ENCODE peak calls at places on chromosome 6, in five cellular contexts. E, D, Z, N and R are unnamed samples.

GRCh38 chr6:33589723-33590530 is 9.9 kb upstream of the BAK1 start:
- DNase-seq in E (peak), D (peak), Z (peak), N (no peak), R (peak)

GRCh38 chr6:47042238-47042843 is at the start of gene ADGRF1:
- DNase-seq in E (no peak), D (peak), Z (no peak), N (no peak), R (no peak)

GRCh38 chr6:115882771-115883170 is 177.9 kb downstream of the FRK start:
- DNase-seq in E (no peak), D (no peak), Z (no peak), N (no peak), R (no peak)

GRCh38 chr6:105428342-105428957 is 25.6 kb upstream of the PREP start:
- DNase-seq in E (no peak), D (peak), Z (peak), N (no peak), R (no peak)

GRCh38 chr6:71453307-71453706 is 164.7 kb downstream of the OGFRL1 start:
- DNase-seq in E (no peak), D (no peak), Z (no peak), N (no peak), R (no peak)

GRCh38 chr6:168558686-168559085 is 117.7 kb downstream of the SMOC2 start:
- DNase-seq in E (no peak), D (no peak), Z (no peak), N (no peak), R (no peak)

GRCh38 chr6:82013561-82014275 is 233.8 kb downstream of the IBTK start:
- DNase-seq in E (peak), D (no peak), Z (peak), N (no peak), R (no peak)

GRCh38 chr6:12134581-12134980 is 122.5 kb downstream of the HIVEP1 start:
- DNase-seq in E (no peak), D (no peak), Z (no peak), N (no peak), R (no peak)

GRCh38 chr6:29576056-29576455 is 8.9 kb upstream of the OR2H2 start:
- DNase-seq in E (no peak), D (no peak), Z (no peak), N (no peak), R (no peak)

GRCh38 chr6:170296746-170297576 is 6.1 kb upstream of the DLL1 start:
- DNase-seq in E (peak), D (no peak), Z (no peak), N (no peak), R (no peak)

GRCh38 chr6:107803957-107804356 is 20.2 kb downstream of the SCML4 start:
- DNase-seq in E (no peak), D (no peak), Z (no peak), N (no peak), R (no peak)

GRCh38 chr6:166397849-166398248 is 15.1 kb upstream of the MPC1 start:
- DNase-seq in E (no peak), D (no peak), Z (no peak), N (no peak), R (no peak)

DNA sequence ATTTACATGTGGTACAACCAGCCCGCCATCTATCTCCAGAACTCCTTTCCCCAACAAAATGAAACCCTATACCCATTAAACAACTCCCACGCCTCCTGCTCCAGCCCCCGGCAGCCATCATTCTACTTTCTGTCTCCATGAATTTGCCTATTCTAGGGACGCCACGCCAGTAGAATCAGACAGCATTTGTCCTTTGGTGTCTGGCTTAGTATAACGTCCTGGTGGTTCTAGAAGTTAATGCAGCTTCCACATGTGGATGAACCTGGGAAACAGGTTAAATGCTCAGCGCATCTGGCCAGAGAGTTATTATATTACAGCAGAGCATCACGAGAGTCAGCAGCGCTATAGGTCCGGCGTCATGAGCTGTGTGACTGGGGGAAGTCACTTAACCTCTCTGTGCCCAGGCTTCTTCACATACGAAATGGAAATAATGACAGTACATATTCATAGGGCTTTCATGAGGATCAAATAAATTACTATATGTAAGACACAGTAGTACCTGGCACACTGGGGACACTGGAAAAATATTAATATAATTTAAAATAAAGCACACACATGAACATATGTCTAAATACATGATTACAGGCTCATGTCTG is 178.7 kb upstream of the TAB2 start:
- DNase-seq in E (no peak), D (no peak), Z (no peak), N (no peak), R (no peak)
- TF ChIP-seq CTCF in E (no peak), D (no peak), Z (no peak), N (no peak), R (no peak)

GRCh38 chr6:88481519-88481918 is 315.4 kb upstream of the CNR1 start:
- DNase-seq in E (no peak), D (no peak), Z (no peak), N (no peak), R (no peak)
- TF ChIP-seq CTCF in E (no peak), D (no peak), Z (no peak), N (no peak), R (no peak)

DNA sequence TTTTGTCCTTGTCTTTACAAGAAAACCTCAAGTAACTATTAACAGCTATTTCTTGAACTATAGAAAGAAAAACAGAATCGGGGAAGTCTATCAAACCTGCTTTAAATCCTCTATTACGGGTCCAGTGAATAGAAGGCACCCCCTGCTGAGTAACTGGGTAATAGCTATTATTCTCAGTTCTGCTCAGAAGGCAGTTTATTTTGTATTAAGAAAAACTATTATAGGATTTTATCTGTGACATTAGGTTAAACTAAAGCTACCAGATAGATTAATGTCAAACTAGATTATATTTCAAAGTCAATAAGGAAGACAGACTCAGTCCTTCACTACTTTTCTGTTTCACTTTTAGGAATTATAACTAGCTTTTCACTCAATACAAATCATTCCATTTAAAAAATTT is 93.7 kb downstream of the DST start:
- DNase-seq in E (no peak), D (no peak), Z (peak), N (no peak), R (no peak)
- TF ChIP-seq CTCF in E (peak), D (no peak), Z (peak), N (peak), R (no peak)

GRCh38 chr6:152164957-152165356 is 357.5 kb downstream of the ESR1 start:
- DNase-seq in E (no peak), D (no peak), Z (no peak), N (no peak), R (no peak)
- TF ChIP-seq CTCF in E (no peak), D (no peak), Z (no peak), N (no peak), R (no peak)

DNA sequence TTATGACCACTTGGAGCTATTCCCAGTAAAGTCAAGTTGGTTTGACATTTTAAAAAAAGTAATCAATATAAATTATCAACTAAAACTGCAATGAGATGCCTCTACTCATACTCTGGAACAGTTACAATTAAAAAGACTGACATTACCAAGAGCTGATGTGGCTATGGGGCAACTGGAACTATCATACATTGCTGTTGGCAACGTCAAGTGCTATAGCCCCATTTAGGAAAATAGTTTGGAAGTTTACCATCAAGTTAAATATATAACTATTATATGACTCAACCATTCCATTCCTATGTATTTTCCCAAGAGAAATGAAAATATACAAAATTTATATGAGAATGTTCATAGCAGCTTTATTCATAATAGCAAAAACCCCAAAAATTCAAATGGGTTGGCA is 111.4 kb upstream of the HDGFL1 start:
- DNase-seq in E (no peak), D (no peak), Z (no peak), N (no peak), R (no peak)
- TF ChIP-seq CTCF in E (no peak), D (no peak), Z (no peak), N (no peak), R (no peak)

GRCh38 chr6:111668410-111668809 is 62.7 kb upstream of the TRAF3IP2 start:
- DNase-seq in E (no peak), D (no peak), Z (no peak), N (no peak), R (no peak)
- TF ChIP-seq CTCF in E (peak), D (peak), Z (peak), N (peak), R (no peak)

DNA sequence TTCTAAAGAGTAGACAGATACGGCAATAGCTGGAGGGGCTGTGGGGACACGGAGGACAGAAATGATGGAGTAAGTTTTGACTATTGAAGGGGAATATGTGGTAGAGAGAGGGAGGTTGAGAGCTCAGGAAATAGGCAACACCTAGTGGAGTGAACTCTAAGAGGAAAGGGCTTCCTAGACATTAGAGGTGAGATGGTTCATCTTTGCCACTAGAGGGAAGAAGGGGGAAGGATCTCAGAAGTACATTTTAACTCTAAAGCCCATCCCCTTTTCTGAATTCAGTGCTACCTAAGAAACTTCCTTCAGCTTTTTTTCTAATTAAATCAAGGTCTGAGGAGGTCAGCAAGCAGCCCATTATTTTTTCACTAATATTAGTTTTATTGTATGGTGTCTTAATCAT is 689.4 kb upstream of the MAP3K7 start:
- DNase-seq in E (no peak), D (no peak), Z (no peak), N (no peak), R (peak)
- TF ChIP-seq CTCF in E (no peak), D (peak), Z (no peak), N (no peak), R (no peak)